ENCODE peak calls at places on chromosomes 1 and 21, in nine cellular contexts. R is heart left ventricle; B is CD8-positive, alpha-beta T cell; E is astrocyte; Q is Panc1; I is WERI-Rb-1; U is psoas muscle; C is brain microvascular endothelial cell; T is SK-N-SH. P is an unnamed sample.

GRCh38 chr1:16145988-16146887 is 9.6 kb downstream of the EPHA2 start:
- DNase-seq in U (peak), C (peak), I (no peak), B (no peak), T (peak), Q (no peak), R (peak), E (peak), P (peak)

GRCh38 chr1:154757149-154757548 is 112.9 kb downstream of the KCNN3 start:
- DNase-seq in T (no peak), B (no peak), R (no peak), Q (no peak), I (no peak), C (no peak), U (no peak), E (no peak), P (no peak)

GRCh38 chr1:47180603-47181094 is 9.2 kb downstream of the PDZK1IP1 start:
- DNase-seq in Q (no peak), C (no peak), R (no peak), E (no peak), U (no peak), I (no peak), B (no peak), T (peak), P (peak)

GRCh38 chr1:12541274-12542137 is 76.5 kb downstream of the DHRS3 start:
- DNase-seq in B (no peak), C (peak), Q (no peak), T (no peak), E (peak), I (no peak), R (peak), U (peak), P (peak)

GRCh38 chr1:167223144-167224103 is 2.7 kb downstream of the POU2F1 start:
- DNase-seq in Q (no peak), E (peak), I (no peak), C (no peak), R (no peak), B (no peak), T (no peak), U (no peak), P (no peak)

GRCh38 chr1:160520582-160520981 is 2.5 kb downstream of the SLAMF6 start:
- DNase-seq in I (no peak), Q (no peak), B (no peak), R (no peak), U (no peak), T (no peak), E (no peak), C (no peak), P (no peak)

GRCh38 chr1:45306319-45306718 is 20.4 kb upstream of the HPDL start:
- DNase-seq in I (no peak), C (peak), T (no peak), E (no peak), Q (no peak), U (no peak), B (no peak), R (no peak), P (peak)

GRCh38 chr1:55580845-55581332 is 365.7 kb upstream of the USP24 start:
- DNase-seq in R (no peak), U (no peak), B (no peak), Q (no peak), T (no peak), C (peak), E (peak), I (no peak), P (no peak)

GRCh38 chr1:179708434-179709195 is 34.5 kb upstream of the FAM163A start:
- DNase-seq in U (no peak), I (no peak), Q (no peak), B (no peak), C (no peak), R (no peak), T (no peak), E (no peak), P (no peak)

GRCh38 chr1:108016451-108016920 is 51.5 kb upstream of the VAV3 start:
- DNase-seq in R (no peak), U (no peak), B (no peak), C (peak), Q (no peak), I (no peak), T (peak), E (peak), P (peak)

GRCh38 chr1:110612060-110612745 is 6.0 kb upstream of the KCNA2 start:
- DNase-seq in E (no peak), B (no peak), R (no peak), C (no peak), T (no peak), Q (no peak), I (no peak), U (no peak), P (no peak)

GRCh38 chr1:25130895-25131294 is 101.4 kb downstream of the SYF2 start:
- DNase-seq in T (no peak), B (no peak), I (no peak), E (no peak), Q (no peak), U (no peak), C (no peak), R (no peak), P (no peak)

GRCh38 chr21:28687571-28687970 is 305.1 kb downstream of the LTN1 start:
- DNase-seq in Q (no peak), B (no peak), C (no peak), I (no peak), E (no peak), R (no peak), U (no peak), T (no peak), P (no peak)
- H3K27ac ChIP-seq in Q (no peak), B (no peak), C (no peak), I (no peak), E (no peak), R (no peak), U (no peak), T (no peak), P (no peak)

DNA sequence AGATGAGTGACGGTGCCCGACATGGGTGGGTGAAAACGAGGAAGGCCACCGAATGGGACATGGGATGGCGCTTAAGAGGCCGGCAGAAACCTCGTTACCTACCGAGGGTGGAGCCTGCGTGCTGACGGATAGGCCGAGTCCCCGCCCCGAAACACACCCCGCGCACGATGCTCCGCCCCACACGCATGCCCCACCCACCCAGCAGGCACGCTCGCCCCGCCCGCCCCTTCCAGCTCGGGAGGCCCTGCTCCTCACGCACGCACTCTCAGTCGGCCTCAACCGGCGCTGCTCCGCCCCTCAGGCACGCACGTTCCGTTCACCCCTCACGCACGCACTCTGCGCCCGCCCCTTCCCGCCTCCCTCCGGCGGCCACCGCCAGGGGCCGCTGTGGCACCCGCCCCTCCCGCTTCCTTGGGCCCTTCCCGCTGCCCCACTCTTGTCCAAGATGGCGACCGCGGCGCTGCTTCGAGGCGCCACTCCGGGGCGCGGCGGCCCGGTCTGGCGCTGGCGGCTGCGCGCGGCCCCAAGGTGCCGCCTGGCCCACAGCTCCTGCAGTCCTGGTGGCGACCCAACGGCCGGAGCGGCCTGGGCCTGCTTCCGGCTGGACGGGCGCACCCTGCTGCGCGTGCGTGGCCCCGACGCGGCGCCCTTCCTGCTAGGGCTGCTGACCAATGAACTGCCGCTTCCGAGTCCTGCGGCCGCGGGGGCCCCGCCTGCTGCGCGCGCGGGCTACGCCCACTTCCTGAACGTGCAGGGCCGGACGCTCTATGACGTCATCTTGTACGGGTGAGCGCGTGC is at the start of gene IBA57:
- DNase-seq in T (peak), Q (peak), U (peak), E (peak), B (peak), C (peak), R (peak), I (peak), P (peak)
- TF ChIP-seq CTCF in T (peak), Q (peak), U (peak), E (peak), B (peak), C (peak), R (peak), I (peak), P (peak)

GRCh38 chr1:205592443-205593003 is 39.3 kb downstream of the ELK4 start:
- DNase-seq in Q (no peak), B (no peak), I (peak), T (no peak), C (no peak), E (no peak), U (no peak), R (no peak), P (no peak)

GRCh38 chr1:205595435-205595834 is 36.4 kb downstream of the ELK4 start:
- DNase-seq in R (no peak), T (no peak), E (no peak), C (no peak), Q (no peak), B (no peak), I (no peak), U (no peak), P (no peak)

GRCh38 chr1:205593532-205593931 is 38.3 kb downstream of the ELK4 start:
- DNase-seq in Q (no peak), E (no peak), U (no peak), C (no peak), I (no peak), B (no peak), T (no peak), R (no peak), P (no peak)

GRCh38 chr1:205594846-205595245 is 37.0 kb downstream of the ELK4 start:
- DNase-seq in B (no peak), T (no peak), I (no peak), R (no peak), U (no peak), Q (no peak), E (no peak), C (no peak), P (no peak)

GRCh38 chr1:205593967-205594366 is 37.8 kb downstream of the ELK4 start:
- DNase-seq in Q (no peak), T (no peak), B (no peak), R (no peak), U (no peak), E (no peak), I (no peak), C (no peak), P (peak)
- H3K27ac ChIP-seq in Q (no peak), T (no peak), B (peak), R (peak), U (no peak), E (no peak), I (no peak), C (no peak), P (no peak)

DNA sequence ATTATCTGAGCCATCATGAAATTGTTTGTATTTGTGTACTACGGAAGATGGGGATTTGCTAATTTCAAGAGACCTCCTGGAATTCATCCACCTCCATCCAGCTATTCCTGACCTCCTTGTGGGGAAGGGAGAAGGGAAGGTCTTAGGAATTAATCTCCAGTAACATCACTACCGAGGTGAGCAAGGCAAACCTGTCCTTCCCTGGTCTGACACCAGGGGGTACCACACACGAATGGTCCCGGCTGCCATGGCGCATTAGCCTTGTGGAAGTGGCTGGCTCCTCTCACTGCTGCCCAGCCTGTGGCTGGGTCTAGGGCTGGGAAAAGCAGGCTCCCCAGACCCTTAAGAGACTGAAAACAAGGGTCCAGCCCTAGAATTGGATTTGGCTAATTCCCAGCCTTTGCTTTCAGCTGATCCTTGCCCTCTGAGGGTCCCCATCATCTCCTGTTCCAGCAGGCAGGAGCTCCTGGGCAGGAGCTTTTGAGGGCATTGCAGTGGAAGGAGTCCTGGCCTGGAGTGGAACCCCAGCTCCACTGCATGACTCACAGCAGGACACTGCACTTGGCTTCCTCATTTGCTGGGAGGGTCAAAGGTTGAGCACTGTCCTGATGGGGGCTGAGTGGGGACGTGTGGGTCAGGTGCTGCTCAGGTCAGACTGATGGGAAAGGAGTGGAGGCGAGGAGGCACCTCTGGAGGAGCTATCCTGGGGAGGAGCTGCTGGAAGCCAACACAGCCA is 34.8 kb downstream of the RIMS3 start:
- DNase-seq in U (no peak), R (no peak), B (no peak), E (no peak), C (peak), Q (no peak), I (peak), T (peak), P (peak)
- TF ChIP-seq CTCF in U (peak), R (peak), B (no peak), E (peak), C (peak), Q (peak), I (peak), T (peak), P (peak)

GRCh38 chr21:44454747-44455523 is at the start of gene LRRC3:
- DNase-seq in C (peak), U (peak), E (peak), B (peak), R (peak), I (peak), T (peak), Q (no peak), P (peak)
- H3K27ac ChIP-seq in C (no peak), U (no peak), E (no peak), B (no peak), R (peak), I (peak), T (peak), Q (peak), P (no peak)

P was measured in adrenal gland.